ENCODE peak calls at places on chromosomes 5 and 9, in five cellular contexts. One of them, this sample, is unnamed.

GRCh38 chr5:170225326-170226137 is 7.3 kb upstream of the C5orf58 start:
- DNase-seq in vagina: no peak
- DNase-seq in ovary: peak; percentile 85
- DNase-seq in K562: peak; percentile 70
- DNase-seq in IMR-90: peak; percentile 39
- DNase-seq in this sample: peak; percentile 74

GRCh38 chr5:17367256-17367845 is 130.7 kb upstream of the TAF11L2 start:
- DNase-seq in ovary: no peak
- DNase-seq in IMR-90: no peak
- DNase-seq in K562: no peak
- DNase-seq in vagina: no peak
- DNase-seq in this sample: no peak

GRCh38 chr5:31036407-31036806 is 157.1 kb upstream of the CDH6 start:
- DNase-seq in IMR-90: peak; percentile 84
- DNase-seq in ovary: no peak
- DNase-seq in K562: no peak
- DNase-seq in vagina: no peak
- DNase-seq in this sample: no peak

GRCh38 chr9:27844797-27845196 is 271.5 kb upstream of the C9orf72 start:
- DNase-seq in vagina: no peak
- DNase-seq in ovary: no peak
- DNase-seq in IMR-90: no peak
- DNase-seq in K562: no peak
- DNase-seq in this sample: no peak

GRCh38 chr9:12141422-12141821 is 551.8 kb upstream of the TYRP1 start:
- DNase-seq in K562: no peak
- DNase-seq in ovary: no peak
- DNase-seq in vagina: no peak
- DNase-seq in IMR-90: no peak
- DNase-seq in this sample: no peak

GRCh38 chr5:151238303-151238741 is 14.4 kb upstream of the CCDC69 start:
- DNase-seq in ovary: peak; percentile 63
- DNase-seq in K562: peak; percentile 27
- DNase-seq in IMR-90: no peak
- DNase-seq in vagina: no peak
- DNase-seq in this sample: no peak

GRCh38 chr5:43281840-43282658 is 31.2 kb downstream of the HMGCS1 start:
- DNase-seq in ovary: no peak
- DNase-seq in vagina: no peak
- DNase-seq in IMR-90: peak; percentile 10
- DNase-seq in K562: peak; percentile 36
- DNase-seq in this sample: no peak

GRCh38 chr5:5014836-5015235 is 125.3 kb upstream of the ADAMTS16 start:
- DNase-seq in ovary: no peak
- DNase-seq in vagina: peak; percentile 83
- DNase-seq in K562: no peak
- DNase-seq in IMR-90: no peak
- DNase-seq in this sample: no peak

GRCh38 chr5:79552984-79553383 is 39.0 kb upstream of the HOMER1 start:
- DNase-seq in K562: no peak
- DNase-seq in IMR-90: peak; percentile 46
- DNase-seq in vagina: no peak
- DNase-seq in ovary: no peak
- DNase-seq in this sample: no peak

GRCh38 chr5:8839361-8840055 is 706.4 kb downstream of the SEMA5A start:
- DNase-seq in K562: no peak
- DNase-seq in IMR-90: no peak
- DNase-seq in vagina: no peak
- DNase-seq in ovary: no peak
- DNase-seq in this sample: no peak

DNA sequence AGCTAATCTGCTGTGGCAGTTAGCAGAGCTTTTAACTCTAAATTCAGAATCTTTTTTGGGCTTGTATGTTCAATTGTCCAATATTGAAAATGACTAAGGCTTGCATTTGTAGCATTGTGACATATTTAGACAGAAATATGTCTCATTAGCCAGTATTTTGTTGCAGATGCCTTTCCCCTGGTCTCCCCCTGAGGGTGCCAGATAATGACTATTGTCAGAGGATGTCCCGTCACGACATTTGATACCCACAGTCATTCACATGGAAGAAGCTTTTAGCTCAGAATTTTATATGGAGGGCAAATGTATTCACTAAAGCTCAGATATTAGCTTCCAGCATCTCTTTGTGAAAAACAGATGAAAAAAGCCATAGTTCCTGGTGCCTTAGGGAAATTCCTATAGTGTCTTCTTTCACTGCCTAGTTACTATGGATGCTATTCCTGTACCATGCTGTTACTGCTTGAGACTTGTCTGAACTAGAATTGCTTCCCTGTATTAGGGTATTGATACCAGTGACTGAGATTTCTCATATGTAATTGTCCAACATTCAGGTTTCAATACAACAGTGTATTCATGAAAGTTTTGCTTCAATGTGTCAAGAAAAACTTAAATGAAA is 96.2 kb downstream of the CCDC192 start:
- DNase-seq in ovary: no peak
- DNase-seq in K562: no peak
- DNase-seq in vagina: no peak
- DNase-seq in IMR-90: no peak
- DNase-seq in this sample: no peak
- TF ChIP-seq CTCF in ovary: no peak
- TF ChIP-seq CTCF in K562: no peak
- TF ChIP-seq CTCF in vagina: no peak
- TF ChIP-seq CTCF in IMR-90: no peak
- TF ChIP-seq CTCF in this sample: no peak

GRCh38 chr5:158470764-158471163 is 611.8 kb upstream of the CLINT1 start:
- DNase-seq in IMR-90: no peak
- DNase-seq in vagina: no peak
- DNase-seq in K562: no peak
- DNase-seq in ovary: no peak
- DNase-seq in this sample: no peak

GRCh38 chr5:158465379-158465972 is 606.5 kb upstream of the CLINT1 start:
- DNase-seq in IMR-90: no peak
- DNase-seq in vagina: no peak
- DNase-seq in ovary: no peak
- DNase-seq in K562: no peak
- DNase-seq in this sample: no peak

GRCh38 chr5:158471179-158471924 is 612.4 kb upstream of the CLINT1 start:
- DNase-seq in vagina: no peak
- DNase-seq in ovary: no peak
- DNase-seq in IMR-90: no peak
- DNase-seq in K562: no peak
- DNase-seq in this sample: no peak

GRCh38 chr5:158466196-158466595 is 607.3 kb upstream of the CLINT1 start:
- DNase-seq in K562: no peak
- DNase-seq in ovary: no peak
- DNase-seq in vagina: no peak
- DNase-seq in IMR-90: no peak
- DNase-seq in this sample: no peak

DNA sequence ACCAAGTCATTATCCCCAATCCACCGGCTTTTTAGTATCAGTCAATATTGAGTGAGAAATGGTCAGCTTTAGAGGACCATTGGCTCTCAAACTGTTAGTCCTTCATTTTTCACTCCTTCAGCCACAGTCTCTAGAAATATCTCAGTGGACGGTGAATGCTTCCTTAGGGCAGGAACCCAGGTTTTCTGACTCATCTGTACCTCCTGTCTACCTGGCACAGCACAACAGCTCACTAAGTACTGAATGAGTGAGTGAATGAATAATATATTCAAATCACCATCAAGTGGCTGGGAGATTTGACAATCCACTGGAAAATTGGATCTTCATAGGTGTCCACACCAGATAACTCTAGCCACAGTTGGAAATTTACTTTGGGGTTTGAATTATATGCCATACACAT is 609.5 kb upstream of the CLINT1 start:
- DNase-seq in IMR-90: no peak
- DNase-seq in vagina: no peak
- DNase-seq in ovary: no peak
- DNase-seq in K562: no peak
- DNase-seq in this sample: no peak
- TF ChIP-seq POLR2A in IMR-90: no peak
- TF ChIP-seq POLR2A in vagina: no peak
- TF ChIP-seq POLR2A in ovary: no peak
- TF ChIP-seq POLR2A in K562: no peak
- TF ChIP-seq POLR2A in this sample: no peak

DNA sequence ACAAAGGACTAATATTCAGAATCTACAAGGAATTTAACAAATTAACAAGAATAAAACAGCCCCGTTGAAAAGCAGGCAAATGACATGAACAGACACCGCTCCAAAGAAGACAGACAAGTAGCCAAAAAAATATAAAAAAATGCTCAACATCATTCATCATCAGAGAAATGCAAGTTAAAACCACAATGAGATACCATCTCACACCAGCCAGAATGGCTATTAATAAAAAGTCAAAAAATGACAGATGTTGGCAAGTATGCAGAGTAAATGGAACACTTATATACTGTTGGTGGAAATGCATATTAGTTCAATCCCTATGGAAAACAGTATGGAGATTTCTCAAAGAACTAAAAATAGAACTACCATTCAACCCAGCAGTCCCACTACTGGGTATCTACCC is 302.7 kb upstream of the RGMB start:
- DNase-seq in vagina: no peak
- DNase-seq in ovary: no peak
- DNase-seq in IMR-90: no peak
- DNase-seq in K562: no peak
- DNase-seq in this sample: no peak
- H3K4me1 ChIP-seq in vagina: no peaks in the 10 kb centered on the region
- H3K4me1 ChIP-seq in ovary: no peaks in the 10 kb centered on the region
- H3K4me1 ChIP-seq in IMR-90: peaks cover 8% of the 10 kb centered on the region
- H3K4me1 ChIP-seq in K562: no peaks in the 10 kb centered on the region
- H3K4me1 ChIP-seq in this sample: no peaks in the 10 kb centered on the region

GRCh38 chr9:7234144-7234543 is 476.4 kb downstream of the KDM4C start:
- DNase-seq in vagina: peak; percentile 42
- DNase-seq in K562: peak; percentile 23
- DNase-seq in ovary: no peak
- DNase-seq in IMR-90: peak; percentile 22
- DNase-seq in this sample: no peak
- TF ChIP-seq CTCF in vagina: no peak
- TF ChIP-seq CTCF in K562: peak; percentile 89
- TF ChIP-seq CTCF in ovary: no peak
- TF ChIP-seq CTCF in IMR-90: peak; percentile 61
- TF ChIP-seq CTCF in this sample: no peak

This sample was measured in stomach.